ENCODE peak calls at places on chromosomes 3 and 15, in five cellular contexts. H is neuronal stem cell, K is H9, J is trophoblast cell, W is mesenchymal stem cell. T is an unnamed sample.

GRCh38 chr3:114308830-114309229 is 15.0 kb downstream of the TIGIT start:
- DNase-seq in K (no peak), W (no peak), J (no peak), H (no peak), T (no peak)

GRCh38 chr3:144351968-144352367 is 380.3 kb downstream of the DIPK2A start:
- DNase-seq in W (no peak), H (no peak), J (no peak), K (no peak), T (no peak)

GRCh38 chr3:104952587-104952986 is 414.1 kb upstream of the ALCAM start:
- DNase-seq in K (no peak), W (peak), J (no peak), H (no peak), T (no peak)

GRCh38 chr15:31504462-31504839 is 177.8 kb downstream of the KLF13 start:
- DNase-seq in K (peak), W (no peak), J (peak), H (no peak), T (peak)

GRCh38 chr3:47495886-47496285 is 17.6 kb downstream of the ELP6 start:
- DNase-seq in J (no peak), W (no peak), H (no peak), K (no peak), T (no peak)

GRCh38 chr15:72725446-72725845 is 39.4 kb downstream of the BBS4 start:
- DNase-seq in J (no peak), W (no peak), K (no peak), H (no peak), T (no peak)

GRCh38 chr3:194169595-194169994 is 33.6 kb downstream of the HES1 start:
- DNase-seq in H (no peak), W (no peak), K (no peak), J (no peak), T (no peak)

GRCh38 chr3:46409735-46410489 is 2.9 kb downstream of the CCRL2 start:
- DNase-seq in J (no peak), H (no peak), K (no peak), W (no peak), T (no peak)

GRCh38 chr3:118102737-118103136 is 931.9 kb downstream of the IGSF11 start:
- DNase-seq in J (no peak), W (no peak), H (no peak), K (no peak), T (no peak)

GRCh38 chr15:72105111-72105510 is 12.8 kb downstream of the MYO9A start:
- DNase-seq in H (no peak), J (no peak), W (no peak), K (no peak), T (no peak)

GRCh38 chr3:134755821-134756220 is 39.2 kb upstream of the EPHB1 start:
- DNase-seq in H (no peak), J (no peak), K (no peak), W (no peak), T (peak)

DNA sequence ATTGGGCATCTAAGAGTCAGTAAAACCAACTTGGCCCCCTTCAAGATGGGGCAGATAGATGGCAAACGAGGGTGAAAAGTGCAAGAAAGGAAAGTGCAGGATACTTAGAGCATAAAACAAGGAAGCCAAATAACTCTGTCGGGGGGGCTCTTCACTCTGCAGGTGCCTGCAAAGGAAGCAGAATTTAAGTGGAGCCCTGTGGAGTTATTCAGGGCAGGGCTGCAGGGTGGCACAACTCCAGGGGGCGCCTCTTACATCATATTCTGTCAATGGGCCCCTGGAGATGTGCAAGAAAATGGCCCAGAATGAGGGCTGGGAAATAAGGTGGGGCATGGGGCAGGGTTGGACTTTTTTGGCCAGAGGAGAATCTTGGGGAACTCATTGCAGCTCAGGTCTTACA is 69.7 kb downstream of the CD47 start:
- DNase-seq in K (no peak), H (no peak), W (no peak), J (no peak), T (no peak)
- H2BK12ac ChIP-seq in K (no peak), H (no peak), W (no peak), J (peak), T (no peak)

GRCh38 chr3:58665410-58665809 is 1.2 kb downstream of the FAM3D start:
- DNase-seq in H (no peak), J (no peak), W (no peak), K (no peak), T (no peak)
- H3K4me2 ChIP-seq in H (no peak), J (no peak), W (no peak), K (no peak), T (no peak)

GRCh38 chr3:20405731-20406130 is 219.7 kb upstream of the SGO1 start:
- DNase-seq in J (peak), K (no peak), W (peak), H (no peak), T (no peak)
- H2BK12ac ChIP-seq in J (no peak), K (no peak), W (no peak), H (no peak), T (no peak)

GRCh38 chr15:88980498-88980897 is 67.3 kb upstream of the MFGE8 start:
- DNase-seq in J (no peak), W (no peak), H (no peak), K (no peak), T (no peak)

GRCh38 chr15:88983861-88984429 is 70.8 kb upstream of the MFGE8 start:
- DNase-seq in J (no peak), H (no peak), K (no peak), W (no peak), T (no peak)

GRCh38 chr15:88982946-88983342 is 69.8 kb upstream of the MFGE8 start:
- DNase-seq in W (no peak), H (no peak), K (no peak), J (no peak), T (no peak)

GRCh38 chr15:88981244-88982215 is 68.4 kb upstream of the MFGE8 start:
- DNase-seq in J (peak), W (no peak), K (no peak), H (no peak), T (no peak)

DNA sequence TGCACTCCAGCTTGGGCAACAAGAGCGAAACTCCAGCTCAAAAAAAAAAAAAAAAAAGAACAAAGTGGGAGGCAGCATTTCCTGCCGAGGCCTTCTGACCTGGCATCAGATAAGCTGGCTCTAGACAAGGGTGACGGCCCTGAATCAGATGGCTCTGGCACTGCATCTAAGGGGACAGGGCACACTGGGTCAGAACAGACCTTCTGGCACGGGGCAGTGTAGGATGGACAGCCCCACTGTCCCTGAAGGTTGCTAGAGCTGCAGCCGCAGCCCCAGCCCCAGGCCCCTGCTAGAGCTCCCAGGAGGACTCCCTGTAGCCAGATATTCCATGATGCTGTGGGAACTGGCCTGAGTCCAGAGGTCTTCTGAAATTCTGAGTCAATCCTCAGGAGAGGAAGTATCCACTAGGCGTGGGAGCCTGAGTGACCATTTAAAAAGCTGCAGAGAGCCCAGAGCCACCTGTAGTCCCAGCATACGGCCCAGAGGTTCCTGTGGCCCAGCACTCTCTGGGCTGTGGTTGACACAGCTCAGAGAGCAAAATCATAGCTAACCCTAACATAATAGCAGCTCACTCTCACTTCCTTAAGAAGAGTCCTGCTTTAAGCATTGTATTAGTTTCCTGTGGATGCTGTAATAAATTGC is 69.2 kb upstream of the MFGE8 start:
- DNase-seq in J (no peak), W (peak), H (no peak), K (no peak), T (no peak)
- H3K4me2 ChIP-seq in J (no peak), W (no peak), H (no peak), K (no peak), T (no peak)

GRCh38 chr15:93180656-93181055 is 91.6 kb upstream of the RGMA start:
- DNase-seq in J (no peak), H (no peak), K (peak), W (no peak), T (no peak)
- H2BK12ac ChIP-seq in J (no peak), H (no peak), K (no peak), W (no peak), T (peak)

GRCh38 chr3:195445885-195446284 is 3.1 kb upstream of the ACAP2 start:
- DNase-seq in W (no peak), J (no peak), H (no peak), K (no peak), T (no peak)

GRCh38 chr3:195443391-195443989 is 670 bp upstream of the ACAP2 start:
- DNase-seq in K (no peak), W (no peak), H (no peak), J (no peak), T (no peak)

GRCh38 chr3:195448205-195448875 is 5.5 kb upstream of the ACAP2 start:
- DNase-seq in J (no peak), K (no peak), W (no peak), H (no peak), T (no peak)

GRCh38 chr3:195447205-195447604 is 4.4 kb upstream of the ACAP2 start:
- DNase-seq in W (no peak), H (no peak), K (no peak), J (no peak), T (no peak)

DNA sequence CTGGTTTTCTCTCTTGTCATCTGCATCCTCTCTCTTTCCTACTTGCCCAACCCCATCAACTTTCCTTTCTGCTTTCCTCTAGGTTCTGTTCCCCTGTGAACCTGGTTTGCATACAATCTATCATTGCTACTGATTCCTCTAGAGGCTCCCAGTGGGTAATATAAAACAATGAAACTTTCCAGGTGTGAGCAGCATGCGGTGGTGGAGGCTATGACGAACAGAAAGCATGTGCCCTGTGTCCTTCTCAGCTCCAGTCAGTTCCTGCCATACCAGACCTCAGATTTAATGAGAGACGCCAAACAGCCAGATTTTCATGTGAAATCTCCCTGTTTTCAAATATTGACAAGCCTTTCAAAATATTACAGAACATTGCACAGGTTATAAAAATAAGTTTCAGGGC is 3.5 kb upstream of the ACAP2 start:
- DNase-seq in W (no peak), H (no peak), J (no peak), K (no peak), T (no peak)
- H3K4me2 ChIP-seq in W (no peak), H (no peak), J (no peak), K (no peak), T (no peak)